ENCODE peak calls at places on chromosomes 3 and 15, in four cellular contexts. One of them, this sample, is unnamed.

GRCh38 chr3:111667621-111668239 is 72.6 kb upstream of the ZBED2 start:
- DNase-seq in stimulated activated CD4-positive, alpha-beta T cell treated with anti-CD3 and anti-CD28 coated beads, TNF-alpha, amount 100 ng/mL, for 4 hours: peak
- DNase-seq in BJ: no peak
- DNase-seq in mesothelial cell of epicardium: no peak
- DNase-seq in this sample: peak

GRCh38 chr3:179613807-179614206 is 9.2 kb downstream of the NDUFB5 start:
- DNase-seq in stimulated activated CD4-positive, alpha-beta T cell treated with anti-CD3 and anti-CD28 coated beads, TNF-alpha, amount 100 ng/mL, for 4 hours: no peak
- DNase-seq in BJ: peak
- DNase-seq in mesothelial cell of epicardium: no peak
- DNase-seq in this sample: no peak

GRCh38 chr3:39752019-39752637 is 57.3 kb upstream of the MYRIP start:
- DNase-seq in stimulated activated CD4-positive, alpha-beta T cell treated with anti-CD3 and anti-CD28 coated beads, TNF-alpha, amount 100 ng/mL, for 4 hours: no peak
- DNase-seq in BJ: no peak
- DNase-seq in mesothelial cell of epicardium: no peak
- DNase-seq in this sample: no peak

GRCh38 chr15:41930221-41930866 is 36.5 kb upstream of the SPTBN5 start:
- DNase-seq in stimulated activated CD4-positive, alpha-beta T cell treated with anti-CD3 and anti-CD28 coated beads, TNF-alpha, amount 100 ng/mL, for 4 hours: no peak
- DNase-seq in BJ: peak
- DNase-seq in mesothelial cell of epicardium: no peak
- DNase-seq in this sample: no peak

GRCh38 chr3:169846458-169847193 is 23.1 kb downstream of the LRRC31 start:
- DNase-seq in stimulated activated CD4-positive, alpha-beta T cell treated with anti-CD3 and anti-CD28 coated beads, TNF-alpha, amount 100 ng/mL, for 4 hours: no peak
- DNase-seq in BJ: peak
- DNase-seq in mesothelial cell of epicardium: no peak
- DNase-seq in this sample: no peak

GRCh38 chr15:35302340-35302739 is 217.2 kb upstream of the NANOGP8 start:
- DNase-seq in stimulated activated CD4-positive, alpha-beta T cell treated with anti-CD3 and anti-CD28 coated beads, TNF-alpha, amount 100 ng/mL, for 4 hours: no peak
- DNase-seq in BJ: no peak
- DNase-seq in mesothelial cell of epicardium: no peak
- DNase-seq in this sample: no peak

GRCh38 chr3:179949869-179950268 is 86.9 kb downstream of the PEX5L start:
- DNase-seq in stimulated activated CD4-positive, alpha-beta T cell treated with anti-CD3 and anti-CD28 coated beads, TNF-alpha, amount 100 ng/mL, for 4 hours: no peak
- DNase-seq in BJ: no peak
- DNase-seq in mesothelial cell of epicardium: no peak
- DNase-seq in this sample: no peak

GRCh38 chr3:122635789-122636188 is 44.9 kb upstream of the PARP14 start:
- DNase-seq in stimulated activated CD4-positive, alpha-beta T cell treated with anti-CD3 and anti-CD28 coated beads, TNF-alpha, amount 100 ng/mL, for 4 hours: no peak
- DNase-seq in BJ: no peak
- DNase-seq in mesothelial cell of epicardium: no peak
- DNase-seq in this sample: no peak

GRCh38 chr3:44554626-44555592 is at the start of gene ZKSCAN7:
- DNase-seq in stimulated activated CD4-positive, alpha-beta T cell treated with anti-CD3 and anti-CD28 coated beads, TNF-alpha, amount 100 ng/mL, for 4 hours: peak
- DNase-seq in BJ: peak
- DNase-seq in mesothelial cell of epicardium: peak
- DNase-seq in this sample: peak

GRCh38 chr3:101850327-101851048 is 1.2 kb downstream of the NFKBIZ start:
- DNase-seq in stimulated activated CD4-positive, alpha-beta T cell treated with anti-CD3 and anti-CD28 coated beads, TNF-alpha, amount 100 ng/mL, for 4 hours: no peak
- DNase-seq in BJ: no peak
- DNase-seq in mesothelial cell of epicardium: no peak
- DNase-seq in this sample: no peak

GRCh38 chr15:90143176-90143655 is 40.9 kb upstream of the IDH2 start:
- DNase-seq in stimulated activated CD4-positive, alpha-beta T cell treated with anti-CD3 and anti-CD28 coated beads, TNF-alpha, amount 100 ng/mL, for 4 hours: peak
- DNase-seq in BJ: no peak
- DNase-seq in mesothelial cell of epicardium: no peak
- DNase-seq in this sample: peak

GRCh38 chr3:88618121-88618645 is 468.4 kb downstream of the C3orf38 start:
- DNase-seq in stimulated activated CD4-positive, alpha-beta T cell treated with anti-CD3 and anti-CD28 coated beads, TNF-alpha, amount 100 ng/mL, for 4 hours: no peak
- DNase-seq in BJ: no peak
- DNase-seq in mesothelial cell of epicardium: no peak
- DNase-seq in this sample: no peak

GRCh38 chr3:114231616-114232015 is 5.8 kb downstream of the ZNF80 start:
- DNase-seq in stimulated activated CD4-positive, alpha-beta T cell treated with anti-CD3 and anti-CD28 coated beads, TNF-alpha, amount 100 ng/mL, for 4 hours: no peak
- DNase-seq in BJ: no peak
- DNase-seq in mesothelial cell of epicardium: no peak
- DNase-seq in this sample: no peak

GRCh38 chr15:94576889-94577533 is 345.6 kb downstream of the MCTP2 start:
- DNase-seq in stimulated activated CD4-positive, alpha-beta T cell treated with anti-CD3 and anti-CD28 coated beads, TNF-alpha, amount 100 ng/mL, for 4 hours: no peak
- DNase-seq in BJ: no peak
- DNase-seq in mesothelial cell of epicardium: no peak
- DNase-seq in this sample: peak

GRCh38 chr3:134430950-134431445 is 54.8 kb downstream of the ANAPC13 start:
- DNase-seq in stimulated activated CD4-positive, alpha-beta T cell treated with anti-CD3 and anti-CD28 coated beads, TNF-alpha, amount 100 ng/mL, for 4 hours: no peak
- DNase-seq in BJ: no peak
- DNase-seq in mesothelial cell of epicardium: no peak
- DNase-seq in this sample: no peak

GRCh38 chr3:32713181-32713580 is 28.2 kb downstream of the CNOT10 start:
- DNase-seq in stimulated activated CD4-positive, alpha-beta T cell treated with anti-CD3 and anti-CD28 coated beads, TNF-alpha, amount 100 ng/mL, for 4 hours: no peak
- DNase-seq in BJ: no peak
- DNase-seq in mesothelial cell of epicardium: no peak
- DNase-seq in this sample: no peak